ENCODE peak calls at places on chromosomes 3 and 15, in six cellular contexts. P is H1, Q is K562, A is GM12878, W is GM12892, S is HepG2. Z is an unnamed sample.

GRCh38 chr15:62075595-62076279 is 9.0 kb downstream of the C2CD4A start:
- DNase-seq in P (no peak), W (no peak), S (no peak), Q (no peak), A (no peak), Z (no peak)

GRCh38 chr3:71087109-71088018 is 496.2 kb downstream of the FOXP1 start:
- DNase-seq in S (peak), Q (no peak), P (no peak), A (peak), W (no peak), Z (no peak)

GRCh38 chr3:142941373-142942123 is 21.9 kb downstream of the PAQR9 start:
- DNase-seq in Q (no peak), P (no peak), W (no peak), S (peak), A (no peak), Z (no peak)

GRCh38 chr3:36295206-36295760 is 85.0 kb upstream of the STAC start:
- DNase-seq in P (no peak), A (no peak), Q (no peak), S (no peak), W (no peak), Z (no peak)

GRCh38 chr3:16504242-16504641 is 9.3 kb downstream of the RFTN1 start:
- DNase-seq in W (peak), S (no peak), Q (no peak), A (peak), P (no peak), Z (no peak)

GRCh38 chr3:114333180-114333922 is 39.5 kb downstream of the TIGIT start:
- DNase-seq in P (no peak), Q (no peak), S (no peak), A (no peak), W (no peak), Z (no peak)

GRCh38 chr3:149419816-149420215 is 42.4 kb upstream of the TM4SF1 start:
- DNase-seq in W (no peak), Q (no peak), P (no peak), S (no peak), A (no peak), Z (no peak)

GRCh38 chr15:92435145-92435544 is 41.5 kb downstream of the ST8SIA2 start:
- DNase-seq in P (no peak), W (no peak), Q (no peak), A (no peak), S (no peak), Z (no peak)

GRCh38 chr15:34362047-34362773 is 4.8 kb downstream of the LPCAT4 start:
- DNase-seq in W (no peak), A (no peak), S (no peak), P (no peak), Q (no peak), Z (no peak)

GRCh38 chr15:52161406-52161966 is 29.7 kb downstream of the GNB5 start:
- DNase-seq in P (no peak), Q (no peak), S (no peak), W (no peak), A (no peak), Z (no peak)

GRCh38 chr15:82852906-82853635 is 43.6 kb downstream of the WHAMM start:
- DNase-seq in W (no peak), S (no peak), Q (no peak), A (no peak), P (no peak), Z (no peak)

GRCh38 chr3:185656321-185656840 is 70.3 kb downstream of the SENP2 start:
- DNase-seq in W (no peak), S (no peak), A (no peak), P (no peak), Q (no peak), Z (no peak)

GRCh38 chr3:54123538-54124196 is 1.3 kb downstream of the CACNA2D3 start:
- DNase-seq in A (no peak), P (no peak), Q (no peak), W (no peak), S (no peak), Z (no peak)

GRCh38 chr3:45917146-45917885 is 25.9 kb upstream of the CXCR6 start:
- DNase-seq in A (no peak), P (no peak), W (no peak), S (no peak), Q (no peak), Z (no peak)

GRCh38 chr3:7781395-7781794 is 720.2 kb upstream of the LMCD1 start:
- DNase-seq in W (no peak), A (no peak), P (no peak), Q (no peak), S (no peak), Z (no peak)

DNA sequence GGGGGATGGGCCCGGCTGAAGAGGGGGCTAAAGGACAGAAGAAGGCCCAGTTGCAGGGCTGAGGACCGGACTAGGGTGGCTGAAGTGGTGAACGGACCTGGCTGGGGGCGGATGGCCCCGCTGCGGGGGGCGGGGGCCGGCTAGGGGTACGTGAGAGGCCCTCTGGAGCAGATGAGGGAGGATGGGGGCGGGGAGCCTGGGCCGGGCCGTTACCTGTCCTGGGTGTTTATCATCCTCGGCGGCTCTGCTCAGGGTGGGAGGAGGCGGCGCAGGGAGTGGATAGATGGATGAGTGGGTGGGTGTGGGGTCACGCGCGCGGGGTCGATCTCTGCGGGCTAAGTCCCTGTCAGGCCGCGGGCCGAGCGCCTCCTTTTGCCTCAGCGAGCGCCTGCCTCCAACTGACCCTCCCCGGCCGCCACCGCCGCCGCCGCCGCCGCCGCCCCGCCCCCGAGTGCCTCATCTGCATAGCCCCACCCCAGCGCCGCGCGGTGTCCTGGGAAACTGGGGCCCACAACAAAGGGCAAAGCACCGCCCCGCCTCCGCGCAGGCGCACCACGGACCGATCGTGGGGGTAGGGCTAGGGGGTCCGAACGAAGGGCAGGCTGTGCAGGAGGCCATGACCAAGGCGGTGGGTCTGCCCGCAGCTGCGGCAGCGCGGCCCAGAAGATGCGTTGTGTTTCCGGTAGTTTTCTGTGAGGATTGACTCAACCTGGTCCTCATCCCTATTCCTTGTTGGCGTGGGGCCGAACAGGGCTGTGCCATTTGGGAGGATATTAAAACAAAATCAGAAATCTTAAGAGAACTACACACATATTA is 72.4 kb downstream of the RBPMS2 start:
- DNase-seq in W (peak), S (peak), P (peak), A (peak), Q (peak), Z (peak)
- TF ChIP-seq POLR2A in W (peak), S (peak), P (peak), A (peak), Q (peak), Z (peak)

GRCh38 chr3:118827446-118827845 is 207.2 kb downstream of the IGSF11 start:
- DNase-seq in P (no peak), S (no peak), Q (no peak), A (no peak), W (no peak), Z (no peak)

GRCh38 chr3:118828351-118828750 is 206.3 kb downstream of the IGSF11 start:
- DNase-seq in P (no peak), W (no peak), A (no peak), Q (no peak), S (no peak), Z (no peak)

GRCh38 chr3:118838871-118839270 is 195.8 kb downstream of the IGSF11 start:
- DNase-seq in W (no peak), P (no peak), A (no peak), Q (no peak), S (no peak), Z (no peak)

GRCh38 chr3:118833075-118833474 is 201.6 kb downstream of the IGSF11 start:
- DNase-seq in S (no peak), W (no peak), P (no peak), Q (no peak), A (no peak), Z (no peak)
- TF ChIP-seq TAF1 in S (no peak), W (no peak), P (no peak), Q (no peak), A (no peak), Z (no peak)

DNA sequence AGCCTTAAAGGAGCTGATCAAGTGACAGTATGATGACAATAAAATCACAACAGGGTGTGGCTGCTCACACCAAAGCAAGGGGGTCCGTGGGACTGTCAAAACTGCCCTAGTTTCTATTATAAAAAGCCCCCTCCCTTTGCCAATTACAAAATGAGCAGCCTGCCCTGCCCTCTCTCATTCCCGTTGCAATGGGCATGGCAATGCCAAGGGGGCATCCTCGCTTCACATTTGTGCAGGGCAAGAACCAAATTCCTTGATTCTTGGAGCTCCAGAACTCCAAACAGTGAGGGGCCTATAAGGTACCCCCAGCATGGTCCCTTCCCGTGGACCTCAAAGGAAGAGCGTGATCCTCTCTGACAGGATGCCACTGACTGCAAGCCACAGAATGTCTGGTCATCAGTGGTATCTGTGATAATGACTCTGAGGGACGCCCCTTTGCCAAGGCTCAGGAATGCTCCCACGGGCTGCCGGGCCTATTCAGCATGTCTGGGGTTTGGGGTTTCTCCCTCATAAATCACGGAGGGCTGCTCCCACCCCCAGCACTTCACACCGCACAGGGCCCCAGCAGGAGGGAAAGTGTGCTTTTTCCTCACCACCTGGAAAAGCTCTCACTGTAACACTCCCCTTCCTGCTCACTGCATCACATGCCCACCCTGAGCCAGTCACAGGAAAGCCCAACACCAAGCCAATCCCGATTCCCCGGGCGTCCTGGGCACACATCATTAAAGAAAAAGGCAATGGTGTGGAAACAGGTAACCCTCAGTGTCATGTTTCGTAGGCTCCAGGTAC is 105.1 kb upstream of the TRPM1 start:
- DNase-seq in P (no peak), S (no peak), W (no peak), Q (no peak), A (no peak), Z (no peak)
- TF ChIP-seq POLR2A in P (no peak), S (no peak), W (no peak), Q (no peak), A (no peak), Z (no peak)

GRCh38 chr15:29978411-29979382 is 104.1 kb upstream of the GOLGA8J start:
- DNase-seq in Q (no peak), S (no peak), A (no peak), W (no peak), P (no peak), Z (no peak)
- TF ChIP-seq TAF1 in Q (no peak), S (no peak), A (no peak), W (no peak), P (no peak), Z (no peak)

GRCh38 chr3:100900671-100901070 is 92.5 kb downstream of the ABI3BP start:
- DNase-seq in S (no peak), P (no peak), A (no peak), Q (no peak), W (no peak), Z (no peak)
- TF ChIP-seq POLR2A in S (no peak), P (no peak), A (no peak), Q (no peak), W (no peak), Z (no peak)

DNA sequence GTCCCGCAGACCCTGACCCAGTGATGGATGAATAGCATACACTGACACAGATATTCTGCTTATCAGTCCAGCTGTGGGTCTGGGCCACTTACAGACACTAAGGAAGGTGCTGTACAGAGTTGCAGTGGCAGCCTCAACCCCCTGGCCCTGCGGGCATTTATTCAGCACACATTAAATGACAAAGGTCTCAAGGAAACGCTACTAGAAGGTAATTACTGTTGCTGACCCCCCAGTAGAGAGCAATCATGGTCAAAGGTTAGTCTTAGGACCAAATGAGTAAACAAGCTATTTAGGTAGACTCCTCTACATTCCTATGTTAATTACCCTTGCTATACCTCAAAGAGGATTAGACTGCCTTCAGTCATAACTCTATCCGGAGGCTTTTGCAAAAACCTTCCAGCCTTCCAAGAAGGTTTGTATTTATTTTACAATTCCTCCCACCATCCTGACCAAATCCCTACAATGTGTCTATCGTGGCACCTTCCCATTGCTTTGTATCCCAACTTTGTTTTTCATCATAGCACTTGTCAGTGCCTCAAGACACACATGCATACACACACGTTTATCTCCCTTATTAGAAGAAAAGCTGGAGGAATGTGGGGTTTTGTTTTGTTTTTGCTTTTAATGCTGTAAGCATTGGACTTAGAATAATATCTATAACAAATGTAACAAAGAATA is 227.9 kb downstream of the PYDC2 start:
- DNase-seq in S (no peak), Q (no peak), P (peak), W (no peak), A (no peak), Z (no peak)
- TF ChIP-seq TAF1 in S (no peak), Q (no peak), P (no peak), W (no peak), A (no peak), Z (no peak)

GRCh38 chr15:30906366-30906765 is 2.7 kb downstream of the FAN1 start:
- DNase-seq in W (no peak), P (no peak), A (no peak), Q (no peak), S (no peak), Z (no peak)

GRCh38 chr15:30904812-30905211 is 1.1 kb downstream of the FAN1 start:
- DNase-seq in W (no peak), Q (no peak), S (no peak), P (no peak), A (no peak), Z (no peak)

GRCh38 chr15:30901889-30902288 is 1.8 kb upstream of the FAN1 start:
- DNase-seq in S (no peak), A (no peak), P (no peak), Q (no peak), W (no peak), Z (no peak)

GRCh38 chr15:30905821-30906220 is 2.1 kb downstream of the FAN1 start:
- DNase-seq in W (no peak), Q (no peak), S (no peak), P (no peak), A (no peak), Z (no peak)

DNA sequence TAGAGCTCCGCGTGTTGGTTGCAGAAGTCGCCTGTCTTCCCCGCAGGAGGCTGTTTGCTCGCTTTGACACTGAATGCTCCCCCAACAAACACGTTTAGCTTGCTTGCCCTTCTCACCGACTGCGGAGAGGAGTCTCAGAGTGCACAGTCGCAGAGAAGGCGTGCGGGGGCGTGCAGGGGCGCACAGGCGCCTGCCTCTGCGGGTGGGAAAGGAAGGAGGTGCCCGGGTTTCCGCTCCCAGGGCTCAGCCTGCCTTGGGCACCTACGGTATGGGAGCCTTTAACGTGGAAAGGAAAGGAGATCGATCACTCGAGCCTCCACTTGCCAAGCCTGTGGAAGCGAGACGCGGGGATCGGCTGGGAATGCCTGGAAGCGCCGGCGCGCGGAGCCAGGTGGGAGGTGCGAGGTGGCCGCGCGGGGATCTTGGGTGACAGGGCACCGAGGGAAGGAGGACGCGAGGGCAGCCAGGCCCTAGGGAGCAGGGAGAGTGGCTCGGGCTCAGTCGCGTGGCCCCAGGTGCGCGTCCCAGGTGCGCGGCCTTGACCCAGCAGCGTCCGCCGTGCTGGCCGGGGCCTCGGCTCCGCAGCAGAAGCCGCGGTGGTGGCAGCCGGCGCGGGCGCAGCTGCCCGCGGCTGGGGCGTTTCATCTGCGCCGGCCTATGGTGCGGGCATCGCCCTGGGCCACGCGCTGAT is at the start of gene FAN1:
- DNase-seq in Q (peak), A (peak), P (no peak), W (peak), S (peak), Z (peak)
- TF ChIP-seq POLR2A in Q (peak), A (peak), P (no peak), W (peak), S (peak), Z (peak)

GRCh38 chr3:66348696-66349095 is 127.9 kb downstream of the SLC25A26 start:
- DNase-seq in Q (no peak), P (no peak), W (no peak), S (no peak), A (no peak), Z (no peak)
- TF ChIP-seq TAF1 in Q (no peak), P (no peak), W (no peak), S (no peak), A (no peak), Z (no peak)